ENCODE peak calls at places on chromosome 4, in seven cellular contexts. K, F, U, Y, Q, A and J are unnamed samples.

GRCh38 chr4:38488891-38489861 is 174.8 kb upstream of the KLF3 start:
- DNase-seq in K (no peak), F (no peak), U (no peak), Y (no peak), Q (no peak), A (no peak), J (no peak)

GRCh38 chr4:52643846-52644245 is 15.3 kb downstream of the USP46 start:
- DNase-seq in K (peak; percentile 89), F (no peak), U (no peak), Y (no peak), Q (peak; percentile 76), A (peak; percentile 76), J (no peak)

GRCh38 chr4:151675366-151676060 is 85.3 kb downstream of the GATB start:
- DNase-seq in K (peak; percentile 56), F (no peak), U (no peak), Y (no peak), Q (no peak), A (no peak), J (no peak)

GRCh38 chr4:8372506-8373070 is 67.9 kb downstream of the ACOX3 start:
- DNase-seq in K (no peak), F (no peak), U (no peak), Y (no peak), Q (peak; percentile 29), A (no peak), J (no peak)

GRCh38 chr4:148776944-148777343 is 334.7 kb upstream of the NR3C2 start:
- DNase-seq in K (no peak), F (no peak), U (no peak), Y (no peak), Q (no peak), A (no peak), J (no peak)

GRCh38 chr4:59936566-59936965 is 1263.6 kb upstream of the ADGRL3 start:
- DNase-seq in K (no peak), F (peak; percentile 74), U (peak; percentile 9), Y (no peak), Q (no peak), A (no peak), J (no peak)

GRCh38 chr4:149203256-149204001 is 612.2 kb downstream of the IQCM start:
- DNase-seq in K (no peak), F (no peak), U (no peak), Y (no peak), Q (no peak), A (peak; percentile 10), J (no peak)

GRCh38 chr4:87838207-87838606 is 5.4 kb downstream of the MEPE start:
- DNase-seq in K (no peak), F (no peak), U (no peak), Y (no peak), Q (no peak), A (no peak), J (no peak)

GRCh38 chr4:8834681-8835220 is 36.9 kb downstream of the HMX1 start:
- DNase-seq in K (peak; percentile 33), F (no peak), U (no peak), Y (no peak), Q (peak; percentile 20), A (no peak), J (peak; percentile 14)

GRCh38 chr4:122765702-122766352 is 33.3 kb downstream of the BBS12 start:
- DNase-seq in K (no peak), F (no peak), U (no peak), Y (no peak), Q (no peak), A (no peak), J (no peak)